ENCODE peak calls at places on chromosomes 16 and 17, in seven cellular contexts. One of them, this sample, is unnamed.

GRCh38 chr16:27841061-27841801 is 222.3 kb downstream of the GSG1L start:
- DNase-seq in cardiac fibroblast: no peak
- DNase-seq in mucosa of descending colon: no peak
- DNase-seq in epithelial cell of esophagus: no peak
- DNase-seq in ELF-1: no peak
- DNase-seq in stimulated activated CD8-positive, alpha-beta memory T cell treated with anti-CD3 and anti-CD28 coated beads, Interleukin-4, amount 100 ng/mL, for 48 hours: no peak
- DNase-seq in HT-29: no peak
- DNase-seq in this sample: no peak

GRCh38 chr17:75371339-75371738 is 34.1 kb downstream of the GRB2 start:
- DNase-seq in cardiac fibroblast: no peak
- DNase-seq in mucosa of descending colon: no peak
- DNase-seq in epithelial cell of esophagus: no peak
- DNase-seq in ELF-1: no peak
- DNase-seq in stimulated activated CD8-positive, alpha-beta memory T cell treated with anti-CD3 and anti-CD28 coated beads, Interleukin-4, amount 100 ng/mL, for 48 hours: no peak
- DNase-seq in HT-29: no peak
- DNase-seq in this sample: no peak

GRCh38 chr17:225551-225950 is 44.1 kb upstream of the DOC2B start:
- DNase-seq in cardiac fibroblast: no peak
- DNase-seq in mucosa of descending colon: peak; percentile 28
- DNase-seq in epithelial cell of esophagus: no peak
- DNase-seq in ELF-1: no peak
- DNase-seq in stimulated activated CD8-positive, alpha-beta memory T cell treated with anti-CD3 and anti-CD28 coated beads, Interleukin-4, amount 100 ng/mL, for 48 hours: no peak
- DNase-seq in HT-29: no peak
- DNase-seq in this sample: no peak

GRCh38 chr16:85767569-85767968 is 16.7 kb upstream of the C16orf74 start:
- DNase-seq in cardiac fibroblast: peak; percentile 88
- DNase-seq in mucosa of descending colon: no peak
- DNase-seq in epithelial cell of esophagus: peak; percentile 94
- DNase-seq in ELF-1: peak; percentile 66
- DNase-seq in stimulated activated CD8-positive, alpha-beta memory T cell treated with anti-CD3 and anti-CD28 coated beads, Interleukin-4, amount 100 ng/mL, for 48 hours: no peak
- DNase-seq in HT-29: peak; percentile 59
- DNase-seq in this sample: no peak

GRCh38 chr17:29771561-29771960 is 148.8 kb upstream of the CORO6 start:
- DNase-seq in cardiac fibroblast: no peak
- DNase-seq in mucosa of descending colon: no peak
- DNase-seq in epithelial cell of esophagus: no peak
- DNase-seq in ELF-1: no peak
- DNase-seq in stimulated activated CD8-positive, alpha-beta memory T cell treated with anti-CD3 and anti-CD28 coated beads, Interleukin-4, amount 100 ng/mL, for 48 hours: no peak
- DNase-seq in HT-29: no peak
- DNase-seq in this sample: no peak

GRCh38 chr17:45414997-45415881 is 17.4 kb downstream of the ARHGAP27 start:
- DNase-seq in cardiac fibroblast: no peak
- DNase-seq in mucosa of descending colon: peak; percentile 72
- DNase-seq in epithelial cell of esophagus: peak; percentile 51
- DNase-seq in ELF-1: no peak
- DNase-seq in stimulated activated CD8-positive, alpha-beta memory T cell treated with anti-CD3 and anti-CD28 coated beads, Interleukin-4, amount 100 ng/mL, for 48 hours: no peak
- DNase-seq in HT-29: peak; percentile 83
- DNase-seq in this sample: no peak

GRCh38 chr16:14549789-14550153 is 80.3 kb downstream of the PARN start:
- DNase-seq in cardiac fibroblast: no peak
- DNase-seq in mucosa of descending colon: no peak
- DNase-seq in epithelial cell of esophagus: no peak
- DNase-seq in ELF-1: no peak
- DNase-seq in stimulated activated CD8-positive, alpha-beta memory T cell treated with anti-CD3 and anti-CD28 coated beads, Interleukin-4, amount 100 ng/mL, for 48 hours: no peak
- DNase-seq in HT-29: peak; percentile 58
- DNase-seq in this sample: no peak

GRCh38 chr17:3710951-3711383 is 12.7 kb upstream of the HASPIN start:
- DNase-seq in cardiac fibroblast: peak; percentile 82
- DNase-seq in mucosa of descending colon: no peak
- DNase-seq in epithelial cell of esophagus: peak; percentile 55
- DNase-seq in ELF-1: no peak
- DNase-seq in stimulated activated CD8-positive, alpha-beta memory T cell treated with anti-CD3 and anti-CD28 coated beads, Interleukin-4, amount 100 ng/mL, for 48 hours: peak; percentile 72
- DNase-seq in HT-29: peak; percentile 38
- DNase-seq in this sample: peak; percentile 65

GRCh38 chr17:48276776-48277175 is 153.2 kb downstream of the SKAP1 start:
- DNase-seq in cardiac fibroblast: no peak
- DNase-seq in mucosa of descending colon: no peak
- DNase-seq in epithelial cell of esophagus: no peak
- DNase-seq in ELF-1: no peak
- DNase-seq in stimulated activated CD8-positive, alpha-beta memory T cell treated with anti-CD3 and anti-CD28 coated beads, Interleukin-4, amount 100 ng/mL, for 48 hours: no peak
- DNase-seq in HT-29: no peak
- DNase-seq in this sample: no peak

GRCh38 chr17:79968116-79968515 is 67.6 kb downstream of the TBC1D16 start:
- DNase-seq in cardiac fibroblast: no peak
- DNase-seq in mucosa of descending colon: no peak
- DNase-seq in epithelial cell of esophagus: no peak
- DNase-seq in ELF-1: no peak
- DNase-seq in stimulated activated CD8-positive, alpha-beta memory T cell treated with anti-CD3 and anti-CD28 coated beads, Interleukin-4, amount 100 ng/mL, for 48 hours: no peak
- DNase-seq in HT-29: no peak
- DNase-seq in this sample: no peak

GRCh38 chr17:63138713-63139112 is 172.7 kb downstream of the TANC2 start:
- DNase-seq in cardiac fibroblast: no peak
- DNase-seq in mucosa of descending colon: no peak
- DNase-seq in epithelial cell of esophagus: no peak
- DNase-seq in ELF-1: no peak
- DNase-seq in stimulated activated CD8-positive, alpha-beta memory T cell treated with anti-CD3 and anti-CD28 coated beads, Interleukin-4, amount 100 ng/mL, for 48 hours: no peak
- DNase-seq in HT-29: no peak
- DNase-seq in this sample: no peak

GRCh38 chr16:2470603-2471015 is 488 bp upstream of the NTN3 start:
- DNase-seq in cardiac fibroblast: no peak
- DNase-seq in mucosa of descending colon: no peak
- DNase-seq in epithelial cell of esophagus: peak; percentile 56
- DNase-seq in ELF-1: peak; percentile 23
- DNase-seq in stimulated activated CD8-positive, alpha-beta memory T cell treated with anti-CD3 and anti-CD28 coated beads, Interleukin-4, amount 100 ng/mL, for 48 hours: no peak
- DNase-seq in HT-29: no peak
- DNase-seq in this sample: no peak

GRCh38 chr17:77332034-77332971 is 191.5 kb downstream of the SEC14L1 start:
- DNase-seq in cardiac fibroblast: peak; percentile 34
- DNase-seq in mucosa of descending colon: peak; percentile 55
- DNase-seq in epithelial cell of esophagus: no peak
- DNase-seq in ELF-1: no peak
- DNase-seq in stimulated activated CD8-positive, alpha-beta memory T cell treated with anti-CD3 and anti-CD28 coated beads, Interleukin-4, amount 100 ng/mL, for 48 hours: no peak
- DNase-seq in HT-29: peak; percentile 49
- DNase-seq in this sample: peak; percentile 54

GRCh38 chr17:44308320-44308818 is at the start of gene RUNDC3A:
- DNase-seq in cardiac fibroblast: peak; percentile 64
- DNase-seq in mucosa of descending colon: peak; percentile 79
- DNase-seq in epithelial cell of esophagus: peak; percentile 84
- DNase-seq in ELF-1: peak; percentile 82
- DNase-seq in stimulated activated CD8-positive, alpha-beta memory T cell treated with anti-CD3 and anti-CD28 coated beads, Interleukin-4, amount 100 ng/mL, for 48 hours: peak; percentile 94
- DNase-seq in HT-29: peak; percentile 53
- DNase-seq in this sample: peak; percentile 70

GRCh38 chr16:11871193-11871592 is 19.9 kb upstream of the RSL1D1 start:
- DNase-seq in cardiac fibroblast: peak; percentile 56
- DNase-seq in mucosa of descending colon: no peak
- DNase-seq in epithelial cell of esophagus: no peak
- DNase-seq in ELF-1: peak; percentile 73
- DNase-seq in stimulated activated CD8-positive, alpha-beta memory T cell treated with anti-CD3 and anti-CD28 coated beads, Interleukin-4, amount 100 ng/mL, for 48 hours: no peak
- DNase-seq in HT-29: no peak
- DNase-seq in this sample: no peak

GRCh38 chr17:82383411-82383810 is 11.8 kb downstream of the UTS2R start:
- DNase-seq in cardiac fibroblast: no peak
- DNase-seq in mucosa of descending colon: peak; percentile 34
- DNase-seq in epithelial cell of esophagus: no peak
- DNase-seq in ELF-1: peak; percentile 31
- DNase-seq in stimulated activated CD8-positive, alpha-beta memory T cell treated with anti-CD3 and anti-CD28 coated beads, Interleukin-4, amount 100 ng/mL, for 48 hours: no peak
- DNase-seq in HT-29: no peak
- DNase-seq in this sample: no peak

GRCh38 chr17:6525111-6525510 is 31.2 kb downstream of the PITPNM3 start:
- DNase-seq in cardiac fibroblast: no peak
- DNase-seq in mucosa of descending colon: no peak
- DNase-seq in epithelial cell of esophagus: no peak
- DNase-seq in ELF-1: no peak
- DNase-seq in stimulated activated CD8-positive, alpha-beta memory T cell treated with anti-CD3 and anti-CD28 coated beads, Interleukin-4, amount 100 ng/mL, for 48 hours: no peak
- DNase-seq in HT-29: no peak
- DNase-seq in this sample: no peak

GRCh38 chr17:39737761-39738567 is at the start of gene GRB7:
- DNase-seq in cardiac fibroblast: no peak
- DNase-seq in mucosa of descending colon: peak; percentile 87
- DNase-seq in epithelial cell of esophagus: peak; percentile 83
- DNase-seq in ELF-1: peak; percentile 78
- DNase-seq in stimulated activated CD8-positive, alpha-beta memory T cell treated with anti-CD3 and anti-CD28 coated beads, Interleukin-4, amount 100 ng/mL, for 48 hours: no peak
- DNase-seq in HT-29: peak; percentile 92
- DNase-seq in this sample: no peak

GRCh38 chr16:89693931-89694783 is 7.3 kb downstream of the SPATA2L start:
- DNase-seq in cardiac fibroblast: no peak
- DNase-seq in mucosa of descending colon: peak; percentile 48
- DNase-seq in epithelial cell of esophagus: no peak
- DNase-seq in ELF-1: no peak
- DNase-seq in stimulated activated CD8-positive, alpha-beta memory T cell treated with anti-CD3 and anti-CD28 coated beads, Interleukin-4, amount 100 ng/mL, for 48 hours: no peak
- DNase-seq in HT-29: no peak
- DNase-seq in this sample: no peak

This sample was measured in T-helper 22 cell.